ENCODE peak calls at places on chromosomes 6 and 20, in four cellular contexts. One of them, this sample, is unnamed.

GRCh38 chr20:4550740-4551139 is 171.0 kb upstream of the PRND start:
- DNase-seq in CD8-positive, alpha-beta T cell: no peak
- DNase-seq in iPS-NIHi11: no peak
- DNase-seq in anterior cingulate cortex: no peak
- DNase-seq in this sample: no peak

GRCh38 chr6:67666177-67666964 is 968.7 kb upstream of the ADGRB3 start:
- DNase-seq in CD8-positive, alpha-beta T cell: no peak
- DNase-seq in iPS-NIHi11: no peak
- DNase-seq in anterior cingulate cortex: no peak
- DNase-seq in this sample: no peak

GRCh38 chr20:60632420-60633262 is 619.4 kb upstream of the CDH4 start:
- DNase-seq in CD8-positive, alpha-beta T cell: no peak
- DNase-seq in iPS-NIHi11: no peak
- DNase-seq in anterior cingulate cortex: no peak
- DNase-seq in this sample: no peak

GRCh38 chr6:124823240-124824105 is 138.8 kb upstream of the RNF217 start:
- DNase-seq in CD8-positive, alpha-beta T cell: no peak
- DNase-seq in iPS-NIHi11: no peak
- DNase-seq in anterior cingulate cortex: no peak
- DNase-seq in this sample: no peak

GRCh38 chr20:2130062-2130591 is 28.5 kb downstream of the STK35 start:
- DNase-seq in CD8-positive, alpha-beta T cell: no peak
- DNase-seq in iPS-NIHi11: no peak
- DNase-seq in anterior cingulate cortex: peak; percentile 68
- DNase-seq in this sample: no peak

GRCh38 chr6:142478117-142478516 is 176.3 kb downstream of the ADGRG6 start:
- DNase-seq in CD8-positive, alpha-beta T cell: no peak
- DNase-seq in iPS-NIHi11: peak; percentile 22
- DNase-seq in anterior cingulate cortex: no peak
- DNase-seq in this sample: no peak

GRCh38 chr6:5507056-5507722 is 245.9 kb downstream of the FARS2 start:
- DNase-seq in CD8-positive, alpha-beta T cell: no peak
- DNase-seq in iPS-NIHi11: no peak
- DNase-seq in anterior cingulate cortex: no peak
- DNase-seq in this sample: no peak

GRCh38 chr6:139240161-139241010 is 51.4 kb downstream of the TXLNB start:
- DNase-seq in CD8-positive, alpha-beta T cell: no peak
- DNase-seq in iPS-NIHi11: no peak
- DNase-seq in anterior cingulate cortex: peak; percentile 12
- DNase-seq in this sample: no peak

GRCh38 chr6:169157474-169158181 is 96.0 kb downstream of the THBS2 start:
- DNase-seq in CD8-positive, alpha-beta T cell: no peak
- DNase-seq in iPS-NIHi11: no peak
- DNase-seq in anterior cingulate cortex: no peak
- DNase-seq in this sample: no peak

GRCh38 chr20:49909499-49910339 is 5.6 kb downstream of the SPATA2 start:
- DNase-seq in CD8-positive, alpha-beta T cell: no peak
- DNase-seq in iPS-NIHi11: no peak
- DNase-seq in anterior cingulate cortex: peak; percentile 41
- DNase-seq in this sample: peak; percentile 55

GRCh38 chr6:10383312-10384063 is 31.4 kb downstream of the TFAP2A start:
- DNase-seq in CD8-positive, alpha-beta T cell: no peak
- DNase-seq in iPS-NIHi11: peak; percentile 55
- DNase-seq in anterior cingulate cortex: no peak
- DNase-seq in this sample: no peak

GRCh38 chr20:49560646-49561045 is 7.3 kb downstream of the PTGIS start:
- DNase-seq in CD8-positive, alpha-beta T cell: no peak
- DNase-seq in iPS-NIHi11: no peak
- DNase-seq in anterior cingulate cortex: no peak
- DNase-seq in this sample: no peak

GRCh38 chr20:6295477-6296256 is 172.8 kb upstream of the FERMT1 start:
- DNase-seq in CD8-positive, alpha-beta T cell: no peak
- DNase-seq in iPS-NIHi11: no peak
- DNase-seq in anterior cingulate cortex: no peak
- DNase-seq in this sample: no peak

GRCh38 chr6:161458199-161458598 is 184.3 kb upstream of the AGPAT4 start:
- DNase-seq in CD8-positive, alpha-beta T cell: no peak
- DNase-seq in iPS-NIHi11: no peak
- DNase-seq in anterior cingulate cortex: no peak
- DNase-seq in this sample: no peak

GRCh38 chr20:63704749-63705117 is 3.0 kb downstream of the ARFRP1 start:
- DNase-seq in CD8-positive, alpha-beta T cell: no peak
- DNase-seq in iPS-NIHi11: no peak
- DNase-seq in anterior cingulate cortex: no peak
- DNase-seq in this sample: no peak

GRCh38 chr6:10576226-10576625 is 55.1 kb downstream of the GCNT2 start:
- DNase-seq in CD8-positive, alpha-beta T cell: no peak
- DNase-seq in iPS-NIHi11: no peak
- DNase-seq in anterior cingulate cortex: no peak
- DNase-seq in this sample: no peak

GRCh38 chr20:57672164-57672563 is 37.7 kb downstream of the PMEPA1 start:
- DNase-seq in CD8-positive, alpha-beta T cell: no peak
- DNase-seq in iPS-NIHi11: no peak
- DNase-seq in anterior cingulate cortex: no peak
- DNase-seq in this sample: no peak

GRCh38 chr20:3777726-3778629 is 3.3 kb downstream of the SPEF1 start:
- DNase-seq in CD8-positive, alpha-beta T cell: no peak
- DNase-seq in iPS-NIHi11: peak; percentile 83
- DNase-seq in anterior cingulate cortex: no peak
- DNase-seq in this sample: no peak

GRCh38 chr6:54595844-54596243 is 250.7 kb upstream of the FAM83B start:
- DNase-seq in CD8-positive, alpha-beta T cell: no peak
- DNase-seq in iPS-NIHi11: no peak
- DNase-seq in anterior cingulate cortex: no peak
- DNase-seq in this sample: no peak

GRCh38 chr6:70219943-70220613 is 82.8 kb downstream of the COL9A1 start:
- DNase-seq in CD8-positive, alpha-beta T cell: no peak
- DNase-seq in iPS-NIHi11: no peak
- DNase-seq in anterior cingulate cortex: no peak
- DNase-seq in this sample: no peak

GRCh38 chr20:4516851-4517250 is 204.9 kb upstream of the PRND start:
- DNase-seq in CD8-positive, alpha-beta T cell: no peak
- DNase-seq in iPS-NIHi11: no peak
- DNase-seq in anterior cingulate cortex: no peak
- DNase-seq in this sample: no peak

GRCh38 chr6:5998741-5999687 is 7.7 kb downstream of the NRN1 start:
- DNase-seq in CD8-positive, alpha-beta T cell: no peak
- DNase-seq in iPS-NIHi11: peak; percentile 38
- DNase-seq in anterior cingulate cortex: no peak
- DNase-seq in this sample: no peak

GRCh38 chr6:34938268-34938667 is 49.2 kb downstream of the ANKS1A start:
- DNase-seq in CD8-positive, alpha-beta T cell: no peak
- DNase-seq in iPS-NIHi11: no peak
- DNase-seq in anterior cingulate cortex: no peak
- DNase-seq in this sample: no peak

GRCh38 chr6:106300944-106301343 is 24.6 kb downstream of the ATG5 start:
- DNase-seq in CD8-positive, alpha-beta T cell: no peak
- DNase-seq in iPS-NIHi11: no peak
- DNase-seq in anterior cingulate cortex: no peak
- DNase-seq in this sample: no peak

GRCh38 chr20:17852323-17852722 is 116.3 kb downstream of the SNX5 start:
- DNase-seq in CD8-positive, alpha-beta T cell: no peak
- DNase-seq in iPS-NIHi11: no peak
- DNase-seq in anterior cingulate cortex: no peak
- DNase-seq in this sample: no peak

GRCh38 chr20:33662172-33662571 is at the start of gene C20orf144:
- DNase-seq in CD8-positive, alpha-beta T cell: no peak
- DNase-seq in iPS-NIHi11: no peak
- DNase-seq in anterior cingulate cortex: no peak
- DNase-seq in this sample: no peak

GRCh38 chr20:11912013-11912663 is 5.6 kb upstream of the BTBD3 start:
- DNase-seq in CD8-positive, alpha-beta T cell: no peak
- DNase-seq in iPS-NIHi11: no peak
- DNase-seq in anterior cingulate cortex: no peak
- DNase-seq in this sample: no peak

GRCh38 chr6:127402890-127403617 is 56.1 kb downstream of the KIAA0408 start:
- DNase-seq in CD8-positive, alpha-beta T cell: no peak
- DNase-seq in iPS-NIHi11: no peak
- DNase-seq in anterior cingulate cortex: no peak
- DNase-seq in this sample: no peak

GRCh38 chr6:38146021-38146657 is 326.6 kb downstream of the ZFAND3 start:
- DNase-seq in CD8-positive, alpha-beta T cell: no peak
- DNase-seq in iPS-NIHi11: no peak
- DNase-seq in anterior cingulate cortex: no peak
- DNase-seq in this sample: peak; percentile 61

GRCh38 chr20:57190536-57191265 is 75.7 kb downstream of the BMP7 start:
- DNase-seq in CD8-positive, alpha-beta T cell: no peak
- DNase-seq in iPS-NIHi11: no peak
- DNase-seq in anterior cingulate cortex: no peak
- DNase-seq in this sample: no peak

GRCh38 chr6:110039996-110040383 is 61.9 kb downstream of the GPR6 start:
- DNase-seq in CD8-positive, alpha-beta T cell: peak; percentile 17
- DNase-seq in iPS-NIHi11: peak; percentile 35
- DNase-seq in anterior cingulate cortex: no peak
- DNase-seq in this sample: peak; percentile 66

GRCh38 chr6:170007468-170008240 is 256.2 kb downstream of the ERMARD start:
- DNase-seq in CD8-positive, alpha-beta T cell: no peak
- DNase-seq in iPS-NIHi11: no peak
- DNase-seq in anterior cingulate cortex: peak; percentile 30
- DNase-seq in this sample: no peak

GRCh38 chr6:20778917-20779316 is 244.7 kb downstream of the CDKAL1 start:
- DNase-seq in CD8-positive, alpha-beta T cell: no peak
- DNase-seq in iPS-NIHi11: no peak
- DNase-seq in anterior cingulate cortex: no peak
- DNase-seq in this sample: no peak

GRCh38 chr6:163416640-163417253 is 2.2 kb downstream of the QKI start:
- DNase-seq in CD8-positive, alpha-beta T cell: peak; percentile 10
- DNase-seq in iPS-NIHi11: peak; percentile 48
- DNase-seq in anterior cingulate cortex: no peak
- DNase-seq in this sample: no peak

GRCh38 chr6:138115191-138115590 is 8.0 kb upstream of the PERP start:
- DNase-seq in CD8-positive, alpha-beta T cell: no peak
- DNase-seq in iPS-NIHi11: no peak
- DNase-seq in anterior cingulate cortex: no peak
- DNase-seq in this sample: no peak

This sample was measured in caudate nucleus.